ENCODE peak calls at places on chromosomes 16 and 17, in four cellular contexts. C, E, O and J are unnamed samples.
A peak's percentile ranks its signal among the peaks of the same experiment; 100 is the strongest.

GRCh38 chr16:71376465-71377157 is 18.1 kb downstream of the CALB2 start:
- DNase-seq in C (no peak), O (no peak), E (no peak), J (no peak)

GRCh38 chr16:77660311-77660710 is 62.0 kb upstream of the NUDT7 start:
- DNase-seq in C (no peak), E (peak; percentile 7), O (no peak), J (no peak)

GRCh38 chr17:41534899-41535546 is 6.9 kb upstream of the KRT19 start:
- DNase-seq in E (no peak), O (no peak), C (no peak), J (no peak)

GRCh38 chr16:56824335-56824734 is 40.7 kb upstream of the SLC12A3 start:
- DNase-seq in C (no peak), O (no peak), E (no peak), J (no peak)

GRCh38 chr17:57499648-57500049 is 243.3 kb downstream of the MSI2 start:
- DNase-seq in C (no peak), O (no peak), E (no peak), J (no peak)

GRCh38 chr16:87744750-87745514 is 20.9 kb downstream of the KLHDC4 start:
- DNase-seq in C (no peak), O (no peak), E (no peak), J (no peak)

GRCh38 chr17:15926039-15926740 is 18.7 kb upstream of the ADORA2B start:
- DNase-seq in O (no peak), C (no peak), E (no peak), J (no peak)

GRCh38 chr17:41692722-41693521 is 4.2 kb downstream of the EIF1 start:
- DNase-seq in C (no peak), O (no peak), E (no peak), J (no peak)

GRCh38 chr16:1961651-1962067 is 2.3 kb downstream of the NDUFB10 start:
- DNase-seq in C (no peak), O (no peak), E (no peak), J (no peak)

GRCh38 chr16:2857451-2858244 is at the start of gene PRSS22:
- DNase-seq in C (no peak), E (no peak), O (peak; percentile 12), J (no peak)